ENCODE peak calls at places on chromosomes 3 and 15, in five cellular contexts. M, G, P, O and A are unnamed samples.

GRCh38 chr3:19348929-19349564 is 200.7 kb downstream of the KCNH8 start:
- DNase-seq in M (no peak), P (no peak), G (no peak), O (no peak), A (no peak)

GRCh38 chr3:182682263-182683229 is 110.8 kb upstream of the ATP11B start:
- DNase-seq in P (peak), G (peak), M (no peak), O (peak), A (no peak)

GRCh38 chr3:71087109-71088018 is 496.2 kb downstream of the FOXP1 start:
- DNase-seq in P (peak), O (no peak), G (no peak), M (no peak), A (no peak)

GRCh38 chr3:133460809-133461208 is 61.0 kb downstream of the BFSP2 start:
- DNase-seq in G (no peak), M (no peak), P (no peak), O (no peak), A (no peak)

GRCh38 chr3:66413151-66413751 is 87.6 kb downstream of the LRIG1 start:
- DNase-seq in P (no peak), O (no peak), M (peak), G (no peak), A (no peak)

GRCh38 chr3:188037116-188037718 is 116.7 kb upstream of the LPP start:
- DNase-seq in M (no peak), G (no peak), O (no peak), P (no peak), A (no peak)

GRCh38 chr15:100105101-100105500 is 236.7 kb downstream of the ADAMTS17 start:
- DNase-seq in O (peak), M (no peak), G (no peak), P (no peak), A (no peak)

GRCh38 chr15:71385026-71385425 is 269.8 kb downstream of the THSD4 start:
- DNase-seq in M (no peak), G (no peak), O (no peak), P (no peak), A (no peak)

GRCh38 chr3:106534206-106534605 is 665.4 kb upstream of the CBLB start:
- DNase-seq in G (no peak), P (peak), M (no peak), O (peak), A (no peak)

GRCh38 chr3:46646700-46647099 is 34.4 kb downstream of the FAM240A start:
- DNase-seq in G (no peak), P (no peak), O (no peak), M (peak), A (no peak)

GRCh38 chr3:37963635-37964034 is 27.0 kb upstream of the VILL start:
- DNase-seq in P (no peak), G (no peak), O (no peak), M (no peak), A (no peak)

GRCh38 chr15:81897011-81897677 is 148.7 kb downstream of the MEX3B start:
- DNase-seq in O (no peak), G (no peak), P (no peak), M (no peak), A (no peak)

GRCh38 chr15:36926422-36926815 is 173.9 kb downstream of the MEIS2 start:
- DNase-seq in G (no peak), O (no peak), P (no peak), M (no peak), A (no peak)

GRCh38 chr3:23650371-23651140 is 155.2 kb upstream of the UBE2E1 start:
- DNase-seq in M (peak), G (no peak), P (no peak), O (no peak), A (no peak)

GRCh38 chr3:27532931-27533607 is 48.9 kb upstream of the SLC4A7 start:
- DNase-seq in O (no peak), P (no peak), M (no peak), G (no peak), A (no peak)

GRCh38 chr3:111080357-111080937 is 8.8 kb downstream of the NECTIN3 start:
- DNase-seq in P (no peak), O (no peak), M (no peak), G (no peak), A (no peak)

GRCh38 chr3:130316164-130316563 is 29.3 kb upstream of the COL6A5 start:
- DNase-seq in M (peak), P (no peak), O (no peak), G (no peak), A (no peak)

GRCh38 chr3:127820871-127821853 is 1.2 kb downstream of the MGLL start:
- DNase-seq in O (no peak), M (no peak), G (no peak), P (no peak), A (no peak)

GRCh38 chr15:50315814-50316630 is 39.0 kb downstream of the GABPB1 start:
- DNase-seq in M (peak), G (no peak), P (no peak), O (no peak), A (peak)

GRCh38 chr3:127771746-127772145 is 50.6 kb downstream of the MGLL start:
- DNase-seq in O (no peak), G (no peak), M (no peak), P (no peak), A (no peak)

GRCh38 chr3:186152361-186152798 is 43.5 kb upstream of the ETV5 start:
- DNase-seq in P (no peak), M (no peak), O (no peak), G (no peak), A (no peak)

GRCh38 chr3:29889230-29889629 is 608.4 kb downstream of the RBMS3 start:
- DNase-seq in M (peak), P (no peak), G (no peak), O (no peak), A (no peak)

GRCh38 chr3:69084668-69085542 is at the start of gene ARL6IP5:
- DNase-seq in O (peak), M (peak), G (peak), P (peak), A (peak)

GRCh38 chr15:80854104-80854503 is 74.9 kb downstream of the CEMIP start:
- DNase-seq in M (no peak), G (no peak), P (no peak), O (no peak), A (no peak)

GRCh38 chr15:45263854-45264253 is 11.8 kb downstream of the SLC28A2 start:
- DNase-seq in P (no peak), M (no peak), G (no peak), O (no peak), A (no peak)

GRCh38 chr15:22888120-22888859 is 49.8 kb downstream of the NIPA2 start:
- DNase-seq in O (no peak), P (no peak), M (peak), G (no peak), A (no peak)

GRCh38 chr15:41115652-41116115 is 396 bp downstream of the INO80 start:
- DNase-seq in P (peak), O (peak), M (no peak), G (no peak), A (peak)

GRCh38 chr3:101009386-101009785 is 16.2 kb upstream of the ABI3BP start:
- DNase-seq in P (no peak), M (no peak), G (no peak), O (no peak), A (no peak)

GRCh38 chr15:31381801-31382692 is 55.4 kb downstream of the KLF13 start:
- DNase-seq in O (no peak), M (no peak), G (no peak), P (no peak), A (no peak)

GRCh38 chr15:61169904-61170695 is 59.0 kb downstream of the RORA start:
- DNase-seq in P (peak), O (no peak), G (no peak), M (no peak), A (no peak)

GRCh38 chr15:87269566-87269965 is 987.0 kb downstream of the NTRK3 start:
- DNase-seq in P (no peak), M (no peak), O (no peak), G (no peak), A (no peak)

GRCh38 chr3:173502983-173503568 is 105.5 kb downstream of the NLGN1 start:
- DNase-seq in P (no peak), O (no peak), G (no peak), M (peak), A (no peak)

GRCh38 chr3:126528800-126529541 is 5.0 kb downstream of the CHST13 start:
- DNase-seq in M (no peak), G (peak), O (no peak), P (no peak), A (no peak)

GRCh38 chr3:117547956-117548550 is 838.5 kb downstream of the TUSC7 start:
- DNase-seq in P (no peak), O (no peak), G (no peak), M (peak), A (no peak)

GRCh38 chr15:81858586-81858985 is 187.2 kb downstream of the MEX3B start:
- DNase-seq in G (no peak), P (no peak), O (no peak), M (no peak), A (no peak)